ENCODE peak calls at places on chromosome 12, in nine cellular contexts. I is upper lobe of right lung; M is CD8-positive, alpha-beta T cell; G is aorta; C is GM23248; L is H9; P is heart right ventricle; A is fibroblast of lung; B is tibial artery. W is an unnamed sample. For H3K27me3 and H3K4me1, the result is how much of the 10 kb centered on the place peaks cover.

GRCh38 chr12:76143343-76144252 is 59.1 kb upstream of the NAP1L1 start:
- DNase-seq in I (no peak), M (no peak), G (no peak), C (no peak), L (no peak), P (no peak), A (no peak), B (no peak), W (peak)

GRCh38 chr12:116432321-116432750 is 126.8 kb upstream of the MAP1LC3B2 start:
- DNase-seq in I (no peak), M (no peak), G (no peak), C (peak), L (no peak), P (no peak), A (peak), B (no peak), W (peak)

GRCh38 chr12:125023065-125023464 is 29.6 kb downstream of the BRI3BP start:
- DNase-seq in I (no peak), M (no peak), G (no peak), C (no peak), L (no peak), P (no peak), A (no peak), B (no peak), W (no peak)

GRCh38 chr12:102172436-102172835 is 25.2 kb downstream of the PMCH start:
- DNase-seq in I (no peak), M (no peak), G (no peak), C (peak), L (no peak), P (no peak), A (peak), B (no peak), W (no peak)

GRCh38 chr12:90999946-91000345 is 4.8 kb downstream of the EPYC start:
- DNase-seq in I (no peak), M (no peak), G (no peak), C (no peak), L (no peak), P (no peak), A (no peak), B (no peak), W (no peak)

GRCh38 chr12:92927436-92928116 is 1.5 kb downstream of the EEA1 start:
- DNase-seq in I (no peak), M (no peak), G (no peak), C (peak), L (no peak), P (no peak), A (peak), B (no peak), W (peak)

GRCh38 chr12:53047221-53048032 is 2.4 kb upstream of the TNS2 start:
- DNase-seq in I (peak), M (peak), G (peak), C (peak), L (peak), P (peak), A (peak), B (peak), W (peak)

GRCh38 chr12:127943481-127944210 is 323.3 kb upstream of the TMEM132C start:
- DNase-seq in I (no peak), M (no peak), G (no peak), C (no peak), L (no peak), P (no peak), A (no peak), B (no peak), W (no peak)

GRCh38 chr12:47214771-47215170 is 135.0 kb upstream of the AMIGO2 start:
- DNase-seq in I (no peak), M (no peak), G (no peak), C (no peak), L (no peak), P (no peak), A (no peak), B (no peak), W (no peak)

GRCh38 chr12:19285793-19286448 is 153.4 kb upstream of the AEBP2 start:
- DNase-seq in I (no peak), M (no peak), G (no peak), C (no peak), L (no peak), P (no peak), A (no peak), B (no peak), W (no peak)

GRCh38 chr12:131923260-131923659 is 5.8 kb upstream of the PUS1 start:
- DNase-seq in I (no peak), M (peak), G (no peak), C (no peak), L (no peak), P (no peak), A (no peak), B (no peak), W (no peak)

GRCh38 chr12:80187660-80188090 is 88.3 kb downstream of the OTOGL start:
- DNase-seq in I (no peak), M (no peak), G (no peak), C (peak), L (no peak), P (peak), A (peak), B (no peak), W (peak)

GRCh38 chr12:87259405-87259804 is 769.8 kb downstream of the C12orf50 start:
- DNase-seq in I (no peak), M (no peak), G (no peak), C (no peak), L (no peak), P (no peak), A (peak), B (no peak), W (no peak)

GRCh38 chr12:131092911-131093901 is 139.5 kb downstream of the ADGRD1 start:
- DNase-seq in I (peak), M (no peak), G (peak), C (peak), L (peak), P (no peak), A (no peak), B (peak), W (no peak)

DNA sequence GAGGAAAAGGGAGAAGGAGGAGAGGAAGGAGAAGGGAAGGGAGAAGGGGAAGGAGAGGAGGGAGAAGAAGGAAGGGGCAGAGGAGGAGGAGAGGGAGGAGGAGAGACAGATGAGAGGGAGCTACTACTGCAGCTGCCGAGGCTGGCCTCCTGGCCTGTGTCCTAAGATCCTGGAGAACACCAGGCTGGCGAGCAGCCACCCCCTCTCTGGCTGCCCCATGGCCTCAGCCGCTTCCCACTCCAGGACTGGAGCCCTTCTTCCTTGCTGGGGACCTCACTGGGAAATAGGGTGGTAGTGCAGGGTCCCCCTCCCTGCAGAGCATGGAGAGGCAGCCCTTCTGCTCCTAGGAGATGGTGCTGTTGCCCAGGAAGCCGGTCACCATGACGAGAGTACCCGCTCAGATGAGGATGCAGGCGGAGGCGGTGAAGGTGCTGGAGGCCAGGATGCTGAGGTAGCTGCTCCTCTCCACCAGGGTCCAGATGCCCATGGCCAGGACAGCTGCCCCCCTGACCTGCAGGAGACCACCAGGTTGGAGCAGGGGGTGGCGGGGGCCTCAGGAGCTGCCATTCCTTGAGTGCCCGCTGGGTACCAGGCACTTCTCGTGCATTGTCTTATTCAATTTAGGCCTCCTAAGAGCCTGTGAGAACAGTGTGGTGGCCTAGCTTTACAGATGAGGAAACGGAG is 167.9 kb upstream of the PRMT8 start:
- DNase-seq in I (no peak), M (no peak), G (peak), C (no peak), L (no peak), P (no peak), A (no peak), B (no peak), W (no peak)
- H3K27me3 ChIP-seq in I (under half), M (under half), G (under half), C (under half), L (under half), P (under half), A (under half), B (under half), W (under half)

DNA sequence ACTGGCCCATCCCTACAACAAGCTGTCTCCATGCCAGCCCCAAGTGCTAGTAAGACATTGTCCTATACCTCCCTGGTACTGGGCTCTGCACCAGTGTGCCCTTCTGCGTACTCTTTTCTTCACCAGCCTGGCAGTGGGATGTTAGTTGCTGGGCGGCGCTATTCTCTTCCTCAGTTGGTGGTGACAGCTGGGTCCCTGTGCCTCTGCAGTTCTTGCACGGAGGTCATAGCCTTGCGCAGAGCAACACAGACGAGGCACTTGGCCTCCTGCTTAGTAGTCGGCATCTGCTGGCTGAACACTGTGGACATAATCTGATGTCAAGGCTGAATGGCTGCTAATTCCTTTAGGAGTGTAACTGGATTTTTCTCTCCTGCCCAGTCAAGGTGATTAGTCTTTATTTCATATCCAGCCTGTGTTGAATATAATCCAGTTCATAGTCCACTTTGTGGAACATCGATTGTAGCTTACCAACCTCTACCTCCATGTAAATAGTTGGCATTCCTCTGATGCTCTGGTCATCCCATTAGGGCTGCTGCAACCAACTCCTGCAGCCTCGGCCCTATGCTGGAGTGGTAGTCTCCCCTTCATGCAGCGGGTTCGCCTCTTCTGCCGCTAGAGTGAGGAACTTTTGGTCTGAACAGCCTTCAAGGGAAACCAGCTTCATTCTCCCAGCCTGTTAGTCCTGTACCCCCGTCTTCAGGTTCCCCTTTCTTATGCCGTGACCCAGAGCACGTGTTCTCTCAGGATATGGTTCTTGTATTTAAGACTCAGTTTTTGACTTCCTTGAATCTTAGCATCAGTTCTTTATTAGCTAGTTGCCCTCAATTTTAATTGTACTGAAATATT is 32.9 kb downstream of the ZNF664 start:
- DNase-seq in I (no peak), M (no peak), G (no peak), C (no peak), L (no peak), P (no peak), A (no peak), B (no peak), W (no peak)
- H3K4me1 ChIP-seq in I (under half), M (under half), G (under half), C (under half), L (under half), P (under half), A (under half), B (under half), W (under half)

GRCh38 chr12:66187016-66187415 is 2.0 kb upstream of the IRAK3 start:
- DNase-seq in I (no peak), M (no peak), G (no peak), C (no peak), L (no peak), P (no peak), A (no peak), B (no peak), W (no peak)
- H3K27ac ChIP-seq in I (peak), M (no peak), G (no peak), C (no peak), L (no peak), P (no peak), A (no peak), B (no peak), W (no peak)

GRCh38 chr12:111027431-111027830 is 107.1 kb upstream of the MYL2 start:
- DNase-seq in I (no peak), M (no peak), G (no peak), C (no peak), L (no peak), P (no peak), A (no peak), B (no peak), W (no peak)
- H3K27me3 ChIP-seq in I (half or more), M (under half), G (under half), C (half or more), L (under half), P (half or more), A (under half), B (half or more), W (under half)

DNA sequence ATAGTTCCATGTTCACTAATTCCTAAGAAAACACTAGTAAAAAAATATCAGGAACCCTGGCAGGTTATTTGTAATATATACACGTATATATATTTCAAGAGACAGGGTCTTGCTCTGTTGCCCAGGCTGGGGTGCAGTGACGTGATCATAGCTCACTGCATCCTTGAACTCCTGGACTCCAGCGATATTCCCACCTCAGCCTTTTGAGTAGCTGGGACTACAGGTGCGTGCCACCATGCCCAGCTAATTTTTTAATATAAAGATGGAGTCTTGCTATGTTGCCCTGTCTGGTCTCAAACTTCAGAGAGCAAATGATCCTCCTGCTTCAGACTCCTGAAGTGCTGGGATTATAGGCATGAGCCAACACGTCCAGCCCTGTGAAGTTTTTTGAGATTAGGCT is 16.2 kb downstream of the GPRC5A start:
- DNase-seq in I (no peak), M (no peak), G (no peak), C (no peak), L (no peak), P (no peak), A (no peak), B (no peak), W (no peak)
- H3K4me1 ChIP-seq in I (under half), M (under half), G (under half), C (under half), L (under half), P (under half), A (under half), B (under half), W (under half)

GRCh38 chr12:18261906-18262305 is 588 bp downstream of the PIK3C2G start:
- DNase-seq in I (no peak), M (no peak), G (no peak), C (no peak), L (no peak), P (no peak), A (no peak), B (no peak), W (no peak)
- H3K27ac ChIP-seq in I (no peak), M (no peak), G (no peak), C (no peak), L (no peak), P (no peak), A (no peak), B (no peak), W (no peak)

DNA sequence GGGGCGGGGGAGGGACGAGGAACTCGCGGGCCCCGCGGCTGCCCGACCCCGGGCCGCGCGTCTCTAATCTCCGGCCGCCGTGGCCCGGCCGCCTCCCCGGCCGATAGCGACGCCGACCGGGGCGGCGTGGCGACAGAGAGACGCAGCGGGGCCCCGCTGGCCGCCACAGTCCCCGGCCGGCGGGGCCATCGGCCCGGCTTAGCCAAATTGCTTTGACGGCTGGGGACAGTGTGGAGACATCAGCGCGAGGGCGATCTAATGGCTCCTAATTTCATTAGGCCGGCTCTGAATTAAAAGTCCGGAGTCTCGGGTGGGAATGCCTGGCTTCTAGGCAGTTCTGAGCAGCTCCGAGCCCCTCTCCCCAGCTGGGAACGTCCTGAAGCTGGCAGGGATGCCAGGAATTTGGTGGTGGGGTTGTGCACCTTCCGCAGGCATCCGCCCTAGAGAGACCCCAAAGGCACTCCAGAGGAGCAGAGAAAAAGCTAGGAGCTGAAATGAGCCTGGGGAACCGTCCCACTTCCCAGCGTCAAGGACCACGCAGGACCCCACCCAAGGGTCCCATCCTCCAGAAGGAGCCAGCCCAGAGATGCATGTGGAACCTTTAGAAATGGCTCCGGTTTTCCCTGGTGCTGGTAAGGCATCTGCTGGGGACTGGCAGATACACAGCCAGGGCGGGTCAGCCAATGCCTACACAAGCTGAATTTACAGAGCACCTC is 9.6 kb downstream of the TBX5 start:
- DNase-seq in I (no peak), M (no peak), G (no peak), C (peak), L (no peak), P (no peak), A (peak), B (no peak), W (peak)
- H3K27me3 ChIP-seq in I (half or more), M (under half), G (under half), C (under half), L (half or more), P (half or more), A (under half), B (half or more), W (half or more)

GRCh38 chr12:113468365-113469223 is 3.1 kb downstream of the LHX5 start:
- DNase-seq in I (no peak), M (no peak), G (no peak), C (no peak), L (peak), P (no peak), A (no peak), B (no peak), W (peak)

GRCh38 chr12:113467514-113468364 is 3.9 kb downstream of the LHX5 start:
- DNase-seq in I (peak), M (no peak), G (no peak), C (no peak), L (peak), P (no peak), A (no peak), B (no peak), W (peak)

GRCh38 chr12:113466770-113467153 is 4.9 kb downstream of the LHX5 start:
- DNase-seq in I (no peak), M (no peak), G (no peak), C (no peak), L (no peak), P (no peak), A (no peak), B (no peak), W (no peak)

GRCh38 chr12:113465808-113466769 is 5.6 kb downstream of the LHX5 start:
- DNase-seq in I (no peak), M (no peak), G (no peak), C (no peak), L (peak), P (no peak), A (no peak), B (no peak), W (peak)

GRCh38 chr12:113467154-113467513 is 4.5 kb downstream of the LHX5 start:
- DNase-seq in I (no peak), M (no peak), G (no peak), C (no peak), L (peak), P (no peak), A (no peak), B (no peak), W (no peak)
- H3K4me1 ChIP-seq in I (under half), M (under half), G (under half), C (under half), L (under half), P (under half), A (under half), B (under half), W (under half)

DNA sequence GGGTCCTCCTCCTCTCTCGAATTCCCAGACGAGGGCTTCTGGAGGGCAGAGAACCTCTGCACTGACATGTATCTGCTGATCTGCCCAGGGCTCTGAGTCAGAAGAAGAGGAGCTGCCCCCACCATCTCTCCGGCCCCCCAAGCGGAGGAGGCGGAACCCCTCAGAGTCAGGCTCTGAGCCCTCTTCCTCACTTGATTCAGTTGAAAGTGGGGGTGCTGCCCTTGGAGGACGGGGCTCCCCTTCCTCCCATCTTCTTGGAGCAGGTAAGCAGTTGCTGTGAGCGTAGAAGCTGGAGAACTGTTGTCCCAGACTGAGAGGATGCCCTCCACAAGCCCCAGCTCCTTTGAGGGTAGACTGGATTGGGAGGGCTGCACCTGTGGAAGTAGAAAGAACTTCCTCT is 19.8 kb downstream of the PRPF40B start:
- DNase-seq in I (no peak), M (no peak), G (no peak), C (no peak), L (no peak), P (no peak), A (no peak), B (no peak), W (no peak)
- H3K27ac ChIP-seq in I (no peak), M (no peak), G (no peak), C (no peak), L (no peak), P (no peak), A (no peak), B (no peak), W (no peak)